ENCODE peak calls at places on chromosomes 2 and 18, in eight cellular contexts. I is CD4-positive, alpha-beta memory T cell; L is cardiac muscle cell; J is Panc1; B is fibroblast of pulmonary artery; H is Peyer's patch; N is CD8-positive, alpha-beta memory T cell; V is astrocyte of the spinal cord. A is an unnamed sample.
A peak's percentile ranks its signal among the peaks of the same experiment; 100 is the strongest.

GRCh38 chr2:58896600-58896999 is 655.5 kb upstream of the FANCL start:
- DNase-seq in I (no peak), L (no peak), J (no peak), B (peak; percentile 9), H (no peak), N (no peak), V (peak; percentile 75), A (peak; percentile 49)

GRCh38 chr2:113225505-113226259 is 51.9 kb downstream of the PSD4 start:
- DNase-seq in I (no peak), L (no peak), J (no peak), B (peak; percentile 29), H (no peak), N (no peak), V (peak; percentile 88), A (peak; percentile 44)

GRCh38 chr2:19540739-19541503 is 182.5 kb upstream of the OSR1 start:
- DNase-seq in I (no peak), L (peak; percentile 85), J (no peak), B (peak; percentile 89), H (peak; percentile 54), N (no peak), V (peak; percentile 86), A (peak; percentile 78)

GRCh38 chr2:133680399-133681044 is 112.3 kb upstream of the NCKAP5 start:
- DNase-seq in I (no peak), L (no peak), J (no peak), B (no peak), H (no peak), N (no peak), V (no peak), A (no peak)

GRCh38 chr2:203914546-203915169 is 21.9 kb upstream of the ICOS start:
- DNase-seq in I (peak; percentile 24), L (no peak), J (no peak), B (no peak), H (no peak), N (peak; percentile 49), V (no peak), A (no peak)

GRCh38 chr2:180583441-180584140 is 396.8 kb upstream of the UBE2E3 start:
- DNase-seq in I (no peak), L (no peak), J (no peak), B (no peak), H (no peak), N (no peak), V (no peak), A (no peak)

GRCh38 chr2:74383254-74383653 is 3.1 kb upstream of the DCTN1 start:
- DNase-seq in I (no peak), L (peak; percentile 40), J (no peak), B (peak; percentile 65), H (no peak), N (no peak), V (peak; percentile 72), A (peak; percentile 41)

GRCh38 chr2:219352448-219353023 is 20.0 kb upstream of the RESP18 start:
- DNase-seq in I (peak; percentile 60), L (peak; percentile 75), J (peak; percentile 30), B (peak; percentile 69), H (peak; percentile 82), N (peak; percentile 36), V (peak; percentile 49), A (peak; percentile 74)

GRCh38 chr2:158969162-158969716 is 799 bp downstream of the TANC1 start:
- DNase-seq in I (no peak), L (no peak), J (no peak), B (no peak), H (no peak), N (no peak), V (no peak), A (no peak)

GRCh38 chr2:128178650-128179460 is 87.9 kb downstream of the UGGT1 start:
- DNase-seq in I (peak; percentile 41), L (peak; percentile 78), J (no peak), B (peak; percentile 78), H (peak; percentile 79), N (peak; percentile 29), V (peak; percentile 68), A (peak; percentile 54)

GRCh38 chr2:212843409-212844199 is 305.0 kb upstream of the ERBB4 start:
- DNase-seq in I (no peak), L (peak; percentile 71), J (no peak), B (peak; percentile 89), H (no peak), N (no peak), V (peak; percentile 86), A (peak; percentile 76)

GRCh38 chr2:102442967-102443828 is 20.2 kb downstream of the IL18RAP start:
- DNase-seq in I (peak; percentile 56), L (peak; percentile 69), J (peak; percentile 17), B (peak; percentile 65), H (peak; percentile 65), N (peak; percentile 36), V (peak; percentile 34), A (peak; percentile 53)

GRCh38 chr2:241771286-241772062 is 5.1 kb upstream of the GAL3ST2 start:
- DNase-seq in I (no peak), L (peak; percentile 59), J (no peak), B (peak; percentile 33), H (no peak), N (no peak), V (no peak), A (no peak)

GRCh38 chr18:33467531-33467930 is 27.0 kb upstream of the CCDC178 start:
- DNase-seq in I (no peak), L (no peak), J (no peak), B (peak; percentile 33), H (no peak), N (no peak), V (no peak), A (no peak)

GRCh38 chr2:28201711-28202180 is 190.9 kb upstream of the FOSL2 start:
- DNase-seq in I (no peak), L (no peak), J (no peak), B (no peak), H (no peak), N (no peak), V (no peak), A (no peak)

GRCh38 chr18:58579561-58580047 is 49.3 kb downstream of the ALPK2 start:
- DNase-seq in I (no peak), L (peak; percentile 50), J (no peak), B (peak; percentile 49), H (no peak), N (no peak), V (peak; percentile 83), A (peak; percentile 87)

GRCh38 chr18:46039967-46040746 is 31.9 kb downstream of the PSTPIP2 start:
- DNase-seq in I (no peak), L (no peak), J (no peak), B (no peak), H (no peak), N (no peak), V (no peak), A (no peak)

DNA sequence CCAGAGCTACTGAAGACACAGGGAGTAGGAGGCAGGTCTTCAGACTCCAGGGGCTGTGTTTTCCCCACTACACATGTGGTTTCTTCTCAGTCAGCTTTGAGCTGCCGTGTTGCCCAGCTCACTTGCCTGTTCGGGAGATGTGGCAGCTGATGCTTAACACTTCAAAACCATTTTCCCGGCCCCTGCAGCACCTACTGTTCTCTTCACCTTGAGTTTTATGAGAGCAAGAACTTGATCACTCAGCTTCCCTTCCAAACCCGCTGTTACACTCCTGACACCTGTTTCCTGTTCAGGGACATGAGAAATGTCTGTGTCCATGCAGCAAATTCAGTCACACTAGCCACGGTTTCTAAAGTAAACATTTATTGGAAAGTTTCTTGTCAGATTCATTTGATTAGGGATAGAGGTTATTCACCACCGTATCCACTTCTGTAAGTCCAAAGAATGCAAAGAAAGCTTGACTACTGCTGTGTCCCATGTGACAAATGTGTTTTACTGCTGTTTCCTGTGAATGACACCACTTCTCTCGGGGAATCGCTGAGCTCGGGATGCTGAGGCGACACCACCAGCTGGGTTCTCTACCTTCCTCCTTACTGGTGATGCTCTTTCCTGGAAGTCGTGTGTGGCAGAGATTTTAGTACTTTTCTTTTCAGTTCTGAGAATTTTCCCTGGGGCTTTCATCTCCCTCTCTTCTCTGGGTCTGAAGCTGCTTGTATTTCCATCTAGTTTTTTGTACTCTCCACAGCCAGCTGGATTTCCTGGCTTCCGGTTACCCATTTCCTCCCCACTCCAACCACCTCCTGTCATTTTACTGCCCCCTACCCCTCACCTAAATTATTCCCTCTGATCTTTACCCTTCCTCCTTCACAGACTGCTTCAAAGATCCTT is 91.7 kb downstream of the KLF7 start:
- DNase-seq in I (peak; percentile 14), L (no peak), J (no peak), B (no peak), H (no peak), N (no peak), V (no peak), A (no peak)
- H3K4me3 ChIP-seq in I (no peak overlapping the region), L (no peak overlapping the region), J (no peak overlapping the region), B (no peak overlapping the region), H (no peak overlapping the region), N (peak overlapping the region; percentile 5), V (no peak overlapping the region), A (no peak overlapping the region)

GRCh38 chr18:13641551-13642439 is 84.6 kb downstream of the FAM210A start:
- DNase-seq in I (no peak), L (peak; percentile 30), J (no peak), B (peak; percentile 3), H (no peak), N (no peak), V (no peak), A (no peak)
- H3K4me3 ChIP-seq in I (no peak overlapping the region), L (no peak overlapping the region), J (no peak overlapping the region), B (peak overlapping the region; percentile 25), H (peak overlapping the region; percentile 42), N (no peak overlapping the region), V (no peak overlapping the region), A (peak overlapping the region; percentile 42)

DNA sequence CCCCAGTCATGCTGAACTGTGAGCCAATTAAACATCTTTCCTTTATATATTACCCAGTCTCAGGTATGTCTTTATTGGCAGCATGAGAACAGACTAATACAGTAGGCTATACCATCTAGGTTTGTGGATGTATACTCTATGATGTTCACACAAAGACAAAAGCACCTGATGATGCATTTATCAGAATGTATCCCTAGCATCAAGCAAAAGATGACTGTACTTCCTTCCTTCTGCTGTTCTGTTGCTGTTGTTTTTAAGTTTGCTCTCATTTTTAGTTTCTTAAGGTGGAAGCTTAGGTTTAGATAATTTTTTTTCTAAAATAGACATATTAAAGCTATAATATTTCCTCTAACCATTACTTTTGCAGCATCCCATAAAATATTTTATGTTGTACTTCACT is 12.4 kb downstream of the ZSCAN30 start:
- DNase-seq in I (no peak), L (no peak), J (no peak), B (no peak), H (no peak), N (no peak), V (no peak), A (no peak)
- H3K4me3 ChIP-seq in I (no peak overlapping the region), L (no peak overlapping the region), J (no peak overlapping the region), B (no peak overlapping the region), H (no peak overlapping the region), N (no peak overlapping the region), V (no peak overlapping the region), A (no peak overlapping the region)

GRCh38 chr18:711330-711692 is 1.1 kb downstream of the ENOSF1 start:
- DNase-seq in I (no peak), L (no peak), J (no peak), B (no peak), H (no peak), N (no peak), V (no peak), A (no peak)

GRCh38 chr18:712401-713134 is at the start of gene ENOSF1:
- DNase-seq in I (peak; percentile 82), L (peak; percentile 94), J (peak; percentile 38), B (peak; percentile 86), H (peak; percentile 93), N (peak; percentile 72), V (peak; percentile 79), A (peak; percentile 65)

GRCh38 chr18:711693-712400 is 583 bp downstream of the ENOSF1 start:
- DNase-seq in I (peak; percentile 83), L (peak; percentile 95), J (peak; percentile 53), B (peak; percentile 96), H (peak; percentile 91), N (peak; percentile 80), V (peak; percentile 83), A (peak; percentile 76)

GRCh38 chr18:710418-711300 is 1.8 kb downstream of the ENOSF1 start:
- DNase-seq in I (no peak), L (no peak), J (no peak), B (no peak), H (no peak), N (no peak), V (no peak), A (no peak)

GRCh38 chr18:713135-713490 is 683 bp upstream of the ENOSF1 start:
- DNase-seq in I (no peak), L (no peak), J (no peak), B (no peak), H (no peak), N (no peak), V (no peak), A (no peak)
- H3K4me3 ChIP-seq in I (peak overlapping the region; percentile 93), L (no peak overlapping the region), J (peak overlapping the region; percentile 83), B (peak overlapping the region; percentile 91), H (peak overlapping the region; percentile 71), N (peak overlapping the region; percentile 32), V (peak overlapping the region; percentile 70), A (peak overlapping the region; percentile 73)

A was measured in brain microvascular endothelial cell.